ENCODE peak calls at places on chromosomes 7 and 10, in six cellular contexts. D is dorsolateral prefrontal cortex; F is naive thymus-derived CD4-positive, alpha-beta T cell; B is neural progenitor cell; U is tibial nerve; Z is lower lobe of right lung. J is an unnamed sample.

GRCh38 chr10:100978896-100979185 is 8.5 kb downstream of the MRPL43 start:
- DNase-seq in D (no peak), B (no peak), Z (no peak), F (no peak), U (no peak), J (no peak)

GRCh38 chr7:24911213-24911603 is 68.8 kb downstream of the OSBPL3 start:
- DNase-seq in B (no peak), U (no peak), Z (no peak), D (no peak), F (peak), J (no peak)

GRCh38 chr7:93365341-93365740 is 133.2 kb downstream of the VPS50 start:
- DNase-seq in F (no peak), Z (no peak), D (no peak), U (no peak), B (no peak), J (no peak)

GRCh38 chr10:60662917-60663614 is 115.2 kb upstream of the CDK1 start:
- DNase-seq in B (no peak), F (no peak), Z (no peak), U (no peak), D (no peak), J (no peak)

GRCh38 chr10:129769381-129770116 is 194.5 kb downstream of the EBF3 start:
- DNase-seq in U (no peak), Z (peak), B (no peak), F (no peak), D (no peak), J (no peak)

GRCh38 chr10:17228081-17229015 is at the start of gene VIM:
- DNase-seq in U (peak), F (peak), Z (peak), D (no peak), B (peak), J (peak)

GRCh38 chr10:29119374-29119773 is 169.5 kb upstream of the LYZL1 start:
- DNase-seq in F (no peak), B (peak), U (no peak), Z (peak), D (no peak), J (no peak)

GRCh38 chr7:23093111-23093510 is 12.5 kb upstream of the KLHL7 start:
- DNase-seq in D (no peak), U (no peak), Z (no peak), B (no peak), F (no peak), J (no peak)

GRCh38 chr7:36017111-36017510 is 135.9 kb upstream of the EEPD1 start:
- DNase-seq in D (no peak), Z (no peak), F (no peak), U (no peak), B (no peak), J (no peak)

GRCh38 chr10:24784923-24785322 is 61.2 kb upstream of the ARHGAP21 start:
- DNase-seq in U (no peak), B (no peak), D (no peak), F (no peak), Z (no peak), J (no peak)

GRCh38 chr7:97012293-97013005 is 7.1 kb downstream of the DLX6 start:
- DNase-seq in B (peak), D (no peak), F (no peak), U (no peak), Z (no peak), J (no peak)

GRCh38 chr7:879706-880105 is 3.4 kb downstream of the GET4 start:
- DNase-seq in Z (no peak), U (no peak), D (no peak), B (no peak), F (no peak), J (no peak)

DNA sequence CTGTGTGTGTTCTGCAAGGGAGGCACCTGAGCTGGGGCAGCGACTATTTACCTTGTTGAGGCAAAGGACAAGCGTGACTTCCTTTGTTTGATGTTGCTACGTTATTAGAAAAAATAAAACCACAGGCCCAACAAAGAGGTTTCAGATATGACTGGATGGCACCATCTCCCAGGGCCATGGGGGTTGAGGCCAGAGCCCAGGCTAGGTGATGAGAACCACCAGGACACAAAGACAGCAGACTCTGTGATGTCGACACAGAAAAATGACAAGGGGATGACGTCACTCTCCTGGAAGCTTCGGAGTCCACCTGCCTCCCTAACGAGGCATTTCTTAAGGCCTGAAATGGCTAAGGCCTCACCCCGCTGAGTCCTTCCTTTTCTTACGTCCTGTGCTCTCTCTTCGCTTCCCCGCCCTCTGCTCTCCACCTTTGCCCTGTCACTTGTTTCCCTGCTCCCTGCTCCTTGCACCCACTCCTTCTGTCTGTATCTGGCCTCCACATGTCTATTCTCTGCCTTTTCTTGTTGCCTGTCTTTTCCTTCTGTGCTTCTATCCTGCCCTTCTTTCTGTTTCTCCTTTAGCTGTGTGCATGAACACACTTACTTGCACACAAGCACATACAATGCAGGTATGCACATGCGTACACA is 82.9 kb upstream of the ADRB1 start:
- DNase-seq in D (no peak), F (peak), Z (peak), B (peak), U (no peak), J (no peak)
- H3K27ac ChIP-seq in D (no peak), F (no peak), Z (peak), B (no peak), U (no peak), J (no peak)

GRCh38 chr7:11776083-11776482 is 55.9 kb downstream of the THSD7A start:
- DNase-seq in D (no peak), B (no peak), U (no peak), Z (no peak), F (no peak), J (no peak)
- H3K27ac ChIP-seq in D (no peak), B (no peak), U (no peak), Z (no peak), F (no peak), J (no peak)

GRCh38 chr10:52952391-52953079 is 180.0 kb upstream of the MBL2 start:
- DNase-seq in B (no peak), F (no peak), U (no peak), D (no peak), Z (no peak), J (no peak)

GRCh38 chr10:52955337-52955736 is 182.8 kb upstream of the MBL2 start:
- DNase-seq in F (no peak), Z (no peak), B (no peak), U (no peak), D (no peak), J (no peak)

GRCh38 chr10:52956861-52957260 is 184.3 kb upstream of the MBL2 start:
- DNase-seq in B (no peak), D (no peak), Z (no peak), U (no peak), F (no peak), J (no peak)

GRCh38 chr10:52956451-52956850 is 183.9 kb upstream of the MBL2 start:
- DNase-seq in U (no peak), F (no peak), Z (no peak), B (no peak), D (no peak), J (no peak)

DNA sequence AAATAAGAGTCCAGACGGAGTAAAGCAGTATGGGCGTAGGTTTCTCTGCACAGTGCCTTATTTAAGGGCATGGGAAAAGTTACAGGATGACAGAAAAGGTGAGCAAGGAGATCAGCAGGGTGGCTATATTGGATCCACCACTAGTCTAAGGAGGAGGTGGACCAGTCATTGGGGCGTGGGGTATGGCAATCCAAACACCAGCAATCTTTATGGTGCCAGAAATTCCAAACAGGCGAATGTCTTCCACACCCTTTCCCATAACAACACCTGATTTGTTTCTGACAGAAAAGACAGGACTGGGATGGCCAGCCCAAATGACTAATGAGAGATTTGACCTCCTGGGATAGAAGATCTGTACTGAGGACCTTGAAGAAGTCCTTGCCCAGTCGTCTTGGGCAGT is 181.8 kb upstream of the MBL2 start:
- DNase-seq in F (no peak), Z (no peak), U (no peak), B (no peak), D (no peak), J (no peak)
- H3K27ac ChIP-seq in F (no peak), Z (no peak), U (no peak), B (no peak), D (no peak), J (no peak)

GRCh38 chr7:27068316-27068715 is 27.5 kb downstream of the HOXA1 start:
- DNase-seq in U (no peak), B (no peak), F (no peak), Z (no peak), D (no peak), J (no peak)

GRCh38 chr7:27064681-27065080 is 31.1 kb downstream of the HOXA1 start:
- DNase-seq in Z (no peak), D (no peak), B (no peak), F (no peak), U (no peak), J (no peak)

GRCh38 chr7:27062946-27063345 is 32.9 kb downstream of the HOXA1 start:
- DNase-seq in Z (no peak), D (no peak), F (no peak), U (no peak), B (no peak), J (no peak)

GRCh38 chr7:27066148-27066547 is 29.7 kb downstream of the HOXA1 start:
- DNase-seq in D (no peak), Z (no peak), F (no peak), B (no peak), U (no peak), J (no peak)

GRCh38 chr7:27064169-27064568 is 31.6 kb downstream of the HOXA1 start:
- DNase-seq in D (no peak), Z (no peak), B (no peak), F (no peak), U (no peak), J (no peak)
- H3K27ac ChIP-seq in D (no peak), Z (no peak), B (no peak), F (no peak), U (no peak), J (no peak)

J was measured in caudate nucleus.